ENCODE peak calls at places on chromosomes 6 and 20, in ten cellular contexts. One of them, this sample, is unnamed.

GRCh38 chr20:47224857-47225256 is 131.6 kb downstream of the ZMYND8 start:
- DNase-seq in HFF-Myc: no peak
- DNase-seq in Peyer's patch: no peak
- DNase-seq in A549: no peak
- DNase-seq in esophagus squamous epithelium: no peak
- DNase-seq in breast epithelium: no peak
- DNase-seq in uterus: no peak
- DNase-seq in NB4: no peak
- DNase-seq in epithelial cell of proximal tubule: no peak
- DNase-seq in adrenal gland: no peak
- DNase-seq in this sample: no peak

GRCh38 chr20:9203081-9203447 is 134.2 kb downstream of the PLCB4 start:
- DNase-seq in epithelial cell of proximal tubule: no peak
- DNase-seq in A549: no peak
- DNase-seq in esophagus squamous epithelium: no peak
- DNase-seq in Peyer's patch: no peak
- DNase-seq in uterus: no peak
- DNase-seq in adrenal gland: no peak
- DNase-seq in HFF-Myc: no peak
- DNase-seq in breast epithelium: no peak
- DNase-seq in NB4: no peak
- DNase-seq in this sample: no peak

GRCh38 chr6:43628392-43629103 is 516 bp downstream of the GTPBP2 start:
- DNase-seq in esophagus squamous epithelium: no peak
- DNase-seq in uterus: peak; percentile 63
- DNase-seq in epithelial cell of proximal tubule: peak; percentile 19
- DNase-seq in adrenal gland: peak; percentile 63
- DNase-seq in NB4: peak; percentile 70
- DNase-seq in breast epithelium: no peak
- DNase-seq in Peyer's patch: peak; percentile 70
- DNase-seq in A549: peak; percentile 35
- DNase-seq in HFF-Myc: no peak
- DNase-seq in this sample: no peak

GRCh38 chr20:22453244-22454080 is 130.9 kb downstream of the FOXA2 start:
- DNase-seq in A549: peak; percentile 70
- DNase-seq in uterus: no peak
- DNase-seq in epithelial cell of proximal tubule: no peak
- DNase-seq in breast epithelium: no peak
- DNase-seq in adrenal gland: no peak
- DNase-seq in esophagus squamous epithelium: no peak
- DNase-seq in HFF-Myc: no peak
- DNase-seq in NB4: no peak
- DNase-seq in Peyer's patch: peak; percentile 51
- DNase-seq in this sample: no peak

GRCh38 chr6:48123601-48124000 is 12.6 kb upstream of the PTCHD4 start:
- DNase-seq in uterus: no peak
- DNase-seq in A549: no peak
- DNase-seq in adrenal gland: no peak
- DNase-seq in esophagus squamous epithelium: no peak
- DNase-seq in HFF-Myc: no peak
- DNase-seq in NB4: no peak
- DNase-seq in Peyer's patch: no peak
- DNase-seq in epithelial cell of proximal tubule: no peak
- DNase-seq in breast epithelium: no peak
- DNase-seq in this sample: no peak

GRCh38 chr20:35277531-35278395 is at the start of gene MMP24OS:
- DNase-seq in Peyer's patch: peak; percentile 96
- DNase-seq in NB4: peak; percentile 97
- DNase-seq in epithelial cell of proximal tubule: no peak
- DNase-seq in breast epithelium: peak; percentile 90
- DNase-seq in A549: peak; percentile 84
- DNase-seq in uterus: peak; percentile 86
- DNase-seq in esophagus squamous epithelium: peak; percentile 25
- DNase-seq in adrenal gland: peak; percentile 94
- DNase-seq in HFF-Myc: peak; percentile 55
- DNase-seq in this sample: peak; percentile 69

GRCh38 chr20:51359947-51360346 is 182.6 kb downstream of the NFATC2 start:
- DNase-seq in esophagus squamous epithelium: no peak
- DNase-seq in NB4: no peak
- DNase-seq in Peyer's patch: no peak
- DNase-seq in epithelial cell of proximal tubule: no peak
- DNase-seq in uterus: no peak
- DNase-seq in A549: no peak
- DNase-seq in HFF-Myc: no peak
- DNase-seq in adrenal gland: no peak
- DNase-seq in breast epithelium: no peak
- DNase-seq in this sample: no peak

GRCh38 chr6:94052754-94053153 is 633.4 kb upstream of the EPHA7 start:
- DNase-seq in adrenal gland: no peak
- DNase-seq in HFF-Myc: no peak
- DNase-seq in epithelial cell of proximal tubule: no peak
- DNase-seq in esophagus squamous epithelium: no peak
- DNase-seq in Peyer's patch: no peak
- DNase-seq in A549: no peak
- DNase-seq in NB4: no peak
- DNase-seq in uterus: no peak
- DNase-seq in breast epithelium: no peak
- DNase-seq in this sample: no peak

GRCh38 chr6:45462190-45463134 is 84.7 kb upstream of the SUPT3H start:
- DNase-seq in HFF-Myc: no peak
- DNase-seq in epithelial cell of proximal tubule: no peak
- DNase-seq in uterus: no peak
- DNase-seq in esophagus squamous epithelium: no peak
- DNase-seq in breast epithelium: no peak
- DNase-seq in adrenal gland: no peak
- DNase-seq in A549: no peak
- DNase-seq in NB4: no peak
- DNase-seq in Peyer's patch: no peak
- DNase-seq in this sample: no peak

DNA sequence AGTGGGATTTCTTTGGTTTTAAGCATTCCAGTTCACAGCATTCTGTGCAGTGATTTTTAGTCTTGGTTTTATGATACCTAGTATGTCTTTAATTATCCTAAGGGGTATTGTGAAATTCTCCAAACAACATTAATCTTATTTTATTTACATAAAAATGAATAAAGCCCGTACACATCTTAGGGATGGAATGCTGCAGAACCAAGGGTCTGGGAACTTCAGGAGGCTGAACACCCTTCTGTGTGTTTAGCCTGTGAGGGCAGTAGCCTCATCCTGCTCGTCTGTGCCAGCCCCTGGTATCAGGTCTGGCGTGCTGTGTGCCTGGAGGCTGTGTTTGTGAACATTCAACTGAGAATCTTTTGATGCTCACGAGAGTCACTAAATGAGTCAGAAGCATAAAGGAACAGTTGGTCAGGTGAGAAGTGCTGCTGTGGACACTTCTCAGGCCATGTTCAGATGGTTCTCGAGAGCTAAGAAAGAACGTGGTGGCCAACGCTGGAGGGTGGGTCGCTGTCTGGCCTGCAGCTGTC is 25.2 kb upstream of the C20orf204 start:
- DNase-seq in breast epithelium: no peak
- DNase-seq in NB4: no peak
- DNase-seq in esophagus squamous epithelium: no peak
- DNase-seq in uterus: no peak
- DNase-seq in A549: no peak
- DNase-seq in epithelial cell of proximal tubule: no peak
- DNase-seq in Peyer's patch: no peak
- DNase-seq in HFF-Myc: no peak
- DNase-seq in adrenal gland: no peak
- DNase-seq in this sample: no peak
- H3K4me3 ChIP-seq in breast epithelium: no peak overlapping the region
- H3K4me3 ChIP-seq in NB4: no peak overlapping the region
- H3K4me3 ChIP-seq in esophagus squamous epithelium: no peak overlapping the region
- H3K4me3 ChIP-seq in uterus: no peak overlapping the region
- H3K4me3 ChIP-seq in A549: no peak overlapping the region
- H3K4me3 ChIP-seq in epithelial cell of proximal tubule: no peak overlapping the region
- H3K4me3 ChIP-seq in Peyer's patch: no peak overlapping the region
- H3K4me3 ChIP-seq in HFF-Myc: no peak overlapping the region
- H3K4me3 ChIP-seq in adrenal gland: no peak overlapping the region
- H3K4me3 ChIP-seq in this sample: no peak overlapping the region

DNA sequence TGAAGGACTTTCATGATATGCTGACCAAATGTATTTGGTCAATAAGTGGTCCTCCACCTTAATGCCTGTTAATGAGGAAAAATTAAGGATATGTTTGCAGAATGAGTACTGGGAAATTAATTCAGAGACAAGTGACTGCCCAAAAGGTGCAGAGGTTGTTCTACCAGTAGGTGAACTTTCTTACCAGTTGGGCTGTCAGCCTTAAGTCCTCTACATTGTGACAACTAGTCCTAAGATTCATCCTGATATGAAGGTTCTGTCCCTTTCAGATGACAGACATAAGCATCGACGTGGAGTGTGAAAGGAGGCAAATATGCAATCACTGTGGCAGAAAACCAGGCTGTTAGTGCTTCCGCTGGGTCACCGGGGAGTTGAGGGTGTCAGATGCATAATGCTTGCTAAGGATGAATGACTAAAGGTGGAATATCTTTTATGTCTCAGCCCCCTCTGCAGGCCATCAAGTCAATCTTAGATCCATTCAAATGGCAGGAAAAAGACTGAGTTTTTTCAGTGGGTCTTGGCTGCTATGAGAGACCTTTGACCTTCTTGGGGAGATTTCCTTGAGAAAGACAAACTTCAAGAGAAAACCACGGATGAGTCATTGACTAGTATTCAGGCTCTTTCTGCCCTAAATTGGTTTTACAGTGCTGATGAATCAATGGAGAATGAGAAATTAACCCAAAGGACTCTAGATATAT is 226.0 kb downstream of the TPBG start:
- DNase-seq in uterus: no peak
- DNase-seq in epithelial cell of proximal tubule: peak; percentile 68
- DNase-seq in esophagus squamous epithelium: no peak
- DNase-seq in breast epithelium: no peak
- DNase-seq in NB4: peak; percentile 56
- DNase-seq in Peyer's patch: no peak
- DNase-seq in A549: peak; percentile 26
- DNase-seq in adrenal gland: no peak
- DNase-seq in HFF-Myc: peak; percentile 80
- DNase-seq in this sample: peak; percentile 31
- TF ChIP-seq CTCF in uterus: no peak
- TF ChIP-seq CTCF in epithelial cell of proximal tubule: peak; percentile 42
- TF ChIP-seq CTCF in esophagus squamous epithelium: no peak
- TF ChIP-seq CTCF in breast epithelium: no peak
- TF ChIP-seq CTCF in NB4: peak; percentile 10
- TF ChIP-seq CTCF in Peyer's patch: no peak
- TF ChIP-seq CTCF in A549: peak; percentile 44
- TF ChIP-seq CTCF in adrenal gland: no peak
- TF ChIP-seq CTCF in HFF-Myc: peak; percentile 50
- TF ChIP-seq CTCF in this sample: peak; percentile 30

DNA sequence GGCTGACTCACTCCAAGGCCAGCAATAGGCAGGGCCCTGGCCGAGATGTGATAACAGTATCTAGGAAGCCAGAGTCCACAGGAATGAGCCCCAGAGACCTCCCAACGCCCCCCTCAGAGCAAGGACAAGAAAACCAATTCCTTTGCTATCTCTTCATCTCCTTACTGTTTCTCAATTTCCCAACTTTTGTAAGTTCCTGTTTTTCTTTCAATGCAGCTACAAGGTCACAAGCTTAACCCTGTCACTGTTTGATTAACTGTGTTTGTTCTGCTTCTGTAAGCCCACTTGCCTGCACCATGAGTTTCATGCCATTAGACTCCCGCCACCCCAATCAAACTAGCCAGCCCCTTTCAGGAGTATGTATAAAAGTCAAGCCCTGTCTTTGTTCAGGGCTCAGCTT is 3.5 kb downstream of the FKBP1C start:
- DNase-seq in esophagus squamous epithelium: no peak
- DNase-seq in HFF-Myc: no peak
- DNase-seq in A549: no peak
- DNase-seq in NB4: peak; percentile 85
- DNase-seq in epithelial cell of proximal tubule: no peak
- DNase-seq in uterus: no peak
- DNase-seq in Peyer's patch: no peak
- DNase-seq in adrenal gland: no peak
- DNase-seq in breast epithelium: no peak
- DNase-seq in this sample: no peak
- H3K4me3 ChIP-seq in esophagus squamous epithelium: no peak overlapping the region
- H3K4me3 ChIP-seq in HFF-Myc: no peak overlapping the region
- H3K4me3 ChIP-seq in A549: no peak overlapping the region
- H3K4me3 ChIP-seq in NB4: no peak overlapping the region
- H3K4me3 ChIP-seq in epithelial cell of proximal tubule: no peak overlapping the region
- H3K4me3 ChIP-seq in uterus: no peak overlapping the region
- H3K4me3 ChIP-seq in Peyer's patch: no peak overlapping the region
- H3K4me3 ChIP-seq in adrenal gland: no peak overlapping the region
- H3K4me3 ChIP-seq in breast epithelium: no peak overlapping the region
- H3K4me3 ChIP-seq in this sample: no peak overlapping the region

GRCh38 chr6:167847936-167848335 is 21.2 kb downstream of the AFDN start:
- DNase-seq in A549: no peak
- DNase-seq in adrenal gland: no peak
- DNase-seq in epithelial cell of proximal tubule: no peak
- DNase-seq in breast epithelium: no peak
- DNase-seq in HFF-Myc: no peak
- DNase-seq in uterus: no peak
- DNase-seq in Peyer's patch: no peak
- DNase-seq in esophagus squamous epithelium: no peak
- DNase-seq in NB4: no peak
- DNase-seq in this sample: no peak

GRCh38 chr6:167848783-167849182 is 22.1 kb downstream of the AFDN start:
- DNase-seq in breast epithelium: no peak
- DNase-seq in Peyer's patch: no peak
- DNase-seq in A549: no peak
- DNase-seq in uterus: no peak
- DNase-seq in esophagus squamous epithelium: no peak
- DNase-seq in adrenal gland: no peak
- DNase-seq in HFF-Myc: no peak
- DNase-seq in epithelial cell of proximal tubule: no peak
- DNase-seq in NB4: no peak
- DNase-seq in this sample: no peak

GRCh38 chr6:167849846-167850459 is 23.2 kb downstream of the AFDN start:
- DNase-seq in uterus: no peak
- DNase-seq in adrenal gland: no peak
- DNase-seq in esophagus squamous epithelium: no peak
- DNase-seq in breast epithelium: no peak
- DNase-seq in HFF-Myc: no peak
- DNase-seq in Peyer's patch: no peak
- DNase-seq in NB4: no peak
- DNase-seq in A549: peak; percentile 4
- DNase-seq in epithelial cell of proximal tubule: peak; percentile 94
- DNase-seq in this sample: peak; percentile 98

GRCh38 chr6:167851349-167851952 is 24.7 kb downstream of the AFDN start:
- DNase-seq in uterus: no peak
- DNase-seq in NB4: no peak
- DNase-seq in esophagus squamous epithelium: no peak
- DNase-seq in A549: no peak
- DNase-seq in epithelial cell of proximal tubule: no peak
- DNase-seq in HFF-Myc: no peak
- DNase-seq in breast epithelium: no peak
- DNase-seq in adrenal gland: no peak
- DNase-seq in Peyer's patch: no peak
- DNase-seq in this sample: no peak

DNA sequence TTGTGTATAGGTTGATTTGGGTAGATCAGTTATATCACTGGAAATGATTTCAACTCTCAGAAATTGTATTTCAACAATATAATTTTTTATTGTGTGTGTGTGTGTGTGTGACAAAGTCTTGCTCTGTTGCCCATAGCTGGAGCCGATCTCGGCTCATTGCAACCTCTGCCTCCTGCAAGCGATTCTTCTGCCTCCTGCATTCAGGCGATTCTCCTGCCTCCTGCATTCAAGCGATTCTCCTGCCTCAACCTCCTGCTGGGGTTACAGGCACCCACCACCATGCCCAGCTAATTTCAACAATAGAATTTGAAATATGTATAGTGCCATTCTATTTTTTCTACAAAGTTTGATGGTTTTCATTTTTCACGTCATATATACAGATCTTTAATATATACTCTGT is 24.1 kb downstream of the AFDN start:
- DNase-seq in NB4: no peak
- DNase-seq in esophagus squamous epithelium: no peak
- DNase-seq in adrenal gland: no peak
- DNase-seq in Peyer's patch: no peak
- DNase-seq in HFF-Myc: no peak
- DNase-seq in uterus: no peak
- DNase-seq in breast epithelium: no peak
- DNase-seq in epithelial cell of proximal tubule: no peak
- DNase-seq in A549: no peak
- DNase-seq in this sample: no peak
- TF ChIP-seq CTCF in NB4: no peak
- TF ChIP-seq CTCF in esophagus squamous epithelium: no peak
- TF ChIP-seq CTCF in adrenal gland: no peak
- TF ChIP-seq CTCF in Peyer's patch: no peak
- TF ChIP-seq CTCF in HFF-Myc: no peak
- TF ChIP-seq CTCF in uterus: no peak
- TF ChIP-seq CTCF in breast epithelium: no peak
- TF ChIP-seq CTCF in epithelial cell of proximal tubule: no peak
- TF ChIP-seq CTCF in A549: no peak
- TF ChIP-seq CTCF in this sample: no peak

This sample was measured in retinal pigment epithelial cell.